ENCODE peak calls at places on chromosomes 2 and 18, in nine cellular contexts. One of them, this sample, is unnamed.

GRCh38 chr2:62406573-62407043 is 99.4 kb downstream of the TMEM17 start:
- DNase-seq in neural crest cell: no peak
- DNase-seq in Calu3: peak; percentile 38
- DNase-seq in CD14-positive monocyte: no peak
- DNase-seq in MCF 10A: no peak
- DNase-seq in body of pancreas: no peak
- DNase-seq in foreskin fibroblast: no peak
- DNase-seq in WTC11: no peak
- DNase-seq in type B pancreatic cell: no peak
- DNase-seq in this sample: no peak

GRCh38 chr2:121880283-121880682 is 124.8 kb downstream of the TSN start:
- DNase-seq in CD14-positive monocyte: no peak
- DNase-seq in neural crest cell: no peak
- DNase-seq in body of pancreas: no peak
- DNase-seq in foreskin fibroblast: no peak
- DNase-seq in MCF 10A: no peak
- DNase-seq in WTC11: no peak
- DNase-seq in Calu3: no peak
- DNase-seq in type B pancreatic cell: no peak
- DNase-seq in this sample: no peak

GRCh38 chr2:164044637-164045036 is 308.8 kb upstream of the FIGN start:
- DNase-seq in MCF 10A: peak; percentile 79
- DNase-seq in body of pancreas: no peak
- DNase-seq in foreskin fibroblast: no peak
- DNase-seq in WTC11: no peak
- DNase-seq in CD14-positive monocyte: no peak
- DNase-seq in type B pancreatic cell: no peak
- DNase-seq in neural crest cell: no peak
- DNase-seq in Calu3: no peak
- DNase-seq in this sample: no peak

GRCh38 chr18:55925772-55926171 is 337.8 kb upstream of the TCF4 start:
- DNase-seq in neural crest cell: no peak
- DNase-seq in type B pancreatic cell: no peak
- DNase-seq in foreskin fibroblast: peak; percentile 72
- DNase-seq in WTC11: no peak
- DNase-seq in CD14-positive monocyte: no peak
- DNase-seq in Calu3: no peak
- DNase-seq in body of pancreas: no peak
- DNase-seq in MCF 10A: no peak
- DNase-seq in this sample: no peak

GRCh38 chr2:41723531-41723930 is 324.3 kb upstream of the PKDCC start:
- DNase-seq in CD14-positive monocyte: no peak
- DNase-seq in type B pancreatic cell: no peak
- DNase-seq in MCF 10A: no peak
- DNase-seq in Calu3: no peak
- DNase-seq in WTC11: no peak
- DNase-seq in foreskin fibroblast: peak; percentile 8
- DNase-seq in body of pancreas: no peak
- DNase-seq in neural crest cell: no peak
- DNase-seq in this sample: peak; percentile 65

GRCh38 chr2:8469709-8470493 is 212.0 kb upstream of the ID2 start:
- DNase-seq in WTC11: no peak
- DNase-seq in CD14-positive monocyte: no peak
- DNase-seq in body of pancreas: no peak
- DNase-seq in type B pancreatic cell: no peak
- DNase-seq in foreskin fibroblast: no peak
- DNase-seq in neural crest cell: no peak
- DNase-seq in Calu3: peak; percentile 70
- DNase-seq in MCF 10A: no peak
- DNase-seq in this sample: no peak

GRCh38 chr2:206642075-206643025 is at the start of gene FAM237A:
- DNase-seq in Calu3: peak; percentile 45
- DNase-seq in neural crest cell: peak; percentile 76
- DNase-seq in body of pancreas: peak; percentile 23
- DNase-seq in foreskin fibroblast: peak; percentile 82
- DNase-seq in CD14-positive monocyte: no peak
- DNase-seq in MCF 10A: peak; percentile 64
- DNase-seq in WTC11: peak; percentile 74
- DNase-seq in type B pancreatic cell: peak; percentile 73
- DNase-seq in this sample: no peak

GRCh38 chr2:72669121-72669520 is 156.7 kb downstream of the EXOC6B start:
- DNase-seq in body of pancreas: no peak
- DNase-seq in MCF 10A: peak; percentile 82
- DNase-seq in type B pancreatic cell: no peak
- DNase-seq in foreskin fibroblast: peak; percentile 79
- DNase-seq in CD14-positive monocyte: no peak
- DNase-seq in Calu3: no peak
- DNase-seq in WTC11: no peak
- DNase-seq in neural crest cell: no peak
- DNase-seq in this sample: no peak

GRCh38 chr2:1802469-1803216 is 58.3 kb upstream of the PXDN start:
- DNase-seq in neural crest cell: no peak
- DNase-seq in CD14-positive monocyte: no peak
- DNase-seq in MCF 10A: no peak
- DNase-seq in WTC11: no peak
- DNase-seq in body of pancreas: no peak
- DNase-seq in type B pancreatic cell: no peak
- DNase-seq in Calu3: no peak
- DNase-seq in foreskin fibroblast: no peak
- DNase-seq in this sample: no peak

GRCh38 chr18:42113529-42114191 is 158.6 kb downstream of the PIK3C3 start:
- DNase-seq in body of pancreas: no peak
- DNase-seq in CD14-positive monocyte: no peak
- DNase-seq in Calu3: no peak
- DNase-seq in type B pancreatic cell: no peak
- DNase-seq in MCF 10A: no peak
- DNase-seq in foreskin fibroblast: peak; percentile 69
- DNase-seq in WTC11: no peak
- DNase-seq in neural crest cell: no peak
- DNase-seq in this sample: no peak

GRCh38 chr2:208373460-208374089 is 33.0 kb upstream of the PTH2R start:
- DNase-seq in WTC11: peak; percentile 57
- DNase-seq in foreskin fibroblast: peak; percentile 70
- DNase-seq in neural crest cell: peak; percentile 49
- DNase-seq in MCF 10A: peak; percentile 59
- DNase-seq in Calu3: peak; percentile 35
- DNase-seq in CD14-positive monocyte: no peak
- DNase-seq in type B pancreatic cell: no peak
- DNase-seq in body of pancreas: peak; percentile 57
- DNase-seq in this sample: peak; percentile 48

GRCh38 chr2:236014408-236015131 is 153.6 kb downstream of the GBX2 start:
- DNase-seq in CD14-positive monocyte: no peak
- DNase-seq in type B pancreatic cell: no peak
- DNase-seq in neural crest cell: no peak
- DNase-seq in MCF 10A: no peak
- DNase-seq in Calu3: no peak
- DNase-seq in foreskin fibroblast: no peak
- DNase-seq in body of pancreas: no peak
- DNase-seq in WTC11: peak; percentile 59
- DNase-seq in this sample: no peak

GRCh38 chr2:237604960-237605359 is 14.4 kb upstream of the RAB17 start:
- DNase-seq in neural crest cell: no peak
- DNase-seq in CD14-positive monocyte: no peak
- DNase-seq in body of pancreas: peak; percentile 50
- DNase-seq in Calu3: peak; percentile 16
- DNase-seq in foreskin fibroblast: peak; percentile 70
- DNase-seq in WTC11: no peak
- DNase-seq in MCF 10A: peak; percentile 33
- DNase-seq in type B pancreatic cell: no peak
- DNase-seq in this sample: peak; percentile 68
- TF ChIP-seq CTCF in neural crest cell: peak; percentile 18
- TF ChIP-seq CTCF in CD14-positive monocyte: no peak
- TF ChIP-seq CTCF in body of pancreas: no peak
- TF ChIP-seq CTCF in Calu3: peak; percentile 19
- TF ChIP-seq CTCF in foreskin fibroblast: peak; percentile 28
- TF ChIP-seq CTCF in WTC11: no peak
- TF ChIP-seq CTCF in MCF 10A: no peak
- TF ChIP-seq CTCF in type B pancreatic cell: peak; percentile 14
- TF ChIP-seq CTCF in this sample: peak; percentile 73

GRCh38 chr2:201275991-201276390 is 15.7 kb downstream of the CASP8 start:
- DNase-seq in WTC11: peak; percentile 72
- DNase-seq in CD14-positive monocyte: no peak
- DNase-seq in neural crest cell: no peak
- DNase-seq in Calu3: no peak
- DNase-seq in foreskin fibroblast: no peak
- DNase-seq in body of pancreas: no peak
- DNase-seq in type B pancreatic cell: no peak
- DNase-seq in MCF 10A: no peak
- DNase-seq in this sample: no peak
- TF ChIP-seq CTCF in WTC11: peak; percentile 48
- TF ChIP-seq CTCF in CD14-positive monocyte: peak; percentile 13
- TF ChIP-seq CTCF in neural crest cell: no peak
- TF ChIP-seq CTCF in Calu3: no peak
- TF ChIP-seq CTCF in foreskin fibroblast: no peak
- TF ChIP-seq CTCF in body of pancreas: no peak
- TF ChIP-seq CTCF in type B pancreatic cell: no peak
- TF ChIP-seq CTCF in MCF 10A: no peak
- TF ChIP-seq CTCF in this sample: no peak

GRCh38 chr18:22348521-22349316 is 69.0 kb downstream of the CTAGE1 start:
- DNase-seq in WTC11: peak; percentile 64
- DNase-seq in body of pancreas: peak; percentile 69
- DNase-seq in MCF 10A: peak; percentile 44
- DNase-seq in type B pancreatic cell: peak; percentile 73
- DNase-seq in neural crest cell: no peak
- DNase-seq in Calu3: peak; percentile 85
- DNase-seq in CD14-positive monocyte: no peak
- DNase-seq in foreskin fibroblast: peak; percentile 53
- DNase-seq in this sample: no peak
- TF ChIP-seq CTCF in WTC11: no peak
- TF ChIP-seq CTCF in body of pancreas: no peak
- TF ChIP-seq CTCF in MCF 10A: no peak
- TF ChIP-seq CTCF in type B pancreatic cell: no peak
- TF ChIP-seq CTCF in neural crest cell: no peak
- TF ChIP-seq CTCF in Calu3: no peak
- TF ChIP-seq CTCF in CD14-positive monocyte: no peak
- TF ChIP-seq CTCF in foreskin fibroblast: no peak
- TF ChIP-seq CTCF in this sample: no peak

GRCh38 chr18:76435321-76435989 is 59.6 kb downstream of the ZNF516 start:
- DNase-seq in type B pancreatic cell: peak; percentile 29
- DNase-seq in neural crest cell: no peak
- DNase-seq in CD14-positive monocyte: no peak
- DNase-seq in foreskin fibroblast: no peak
- DNase-seq in Calu3: no peak
- DNase-seq in body of pancreas: no peak
- DNase-seq in WTC11: no peak
- DNase-seq in MCF 10A: no peak
- DNase-seq in this sample: no peak
- TF ChIP-seq CTCF in type B pancreatic cell: no peak
- TF ChIP-seq CTCF in neural crest cell: no peak
- TF ChIP-seq CTCF in CD14-positive monocyte: no peak
- TF ChIP-seq CTCF in foreskin fibroblast: no peak
- TF ChIP-seq CTCF in Calu3: no peak
- TF ChIP-seq CTCF in body of pancreas: no peak
- TF ChIP-seq CTCF in WTC11: no peak
- TF ChIP-seq CTCF in MCF 10A: no peak
- TF ChIP-seq CTCF in this sample: peak; percentile 67

This sample was measured in WERI-Rb-1.